ENCODE peak calls at places on chromosome 21, in nine cellular contexts. A is HCT116, V is adrenal gland, L is body of pancreas, J is ovary, S is heart left ventricle, E is uterus, G is tibial nerve, T is IMR-90. W is an unnamed sample. For H3K4me1, the result is how much of the 10 kb centered on the place peaks cover.

GRCh38 chr21:17795084-17796036 is 23.8 kb downstream of the C21orf91 start:
- DNase-seq in A (no peak), G (no peak), J (no peak), E (no peak), L (no peak), S (no peak), V (no peak), T (no peak), W (no peak)

GRCh38 chr21:41630249-41630648 is 122.3 kb upstream of the TMPRSS2 start:
- DNase-seq in L (no peak), J (no peak), V (no peak), E (peak), G (no peak), T (peak), S (no peak), A (peak), W (no peak)

GRCh38 chr21:15221799-15222386 is 157.1 kb upstream of the NRIP1 start:
- DNase-seq in E (no peak), T (peak), G (no peak), A (peak), V (peak), L (peak), J (no peak), S (peak), W (no peak)

GRCh38 chr21:38272215-38272614 is 15.4 kb downstream of the KCNJ15 start:
- DNase-seq in T (no peak), E (no peak), V (no peak), L (no peak), S (no peak), J (no peak), G (no peak), A (no peak), W (peak)

GRCh38 chr21:42570362-42570761 is 56.7 kb downstream of the SLC37A1 start:
- DNase-seq in S (peak), L (no peak), E (peak), J (no peak), V (peak), A (no peak), G (no peak), T (no peak), W (no peak)

GRCh38 chr21:41477641-41478318 is 30.2 kb downstream of the TMPRSS2 start:
- DNase-seq in J (no peak), V (no peak), A (no peak), S (no peak), E (no peak), T (no peak), L (peak), G (no peak), W (peak)

GRCh38 chr21:42041711-42042110 is 29.4 kb upstream of the UMODL1 start:
- DNase-seq in S (no peak), T (no peak), A (no peak), E (no peak), G (no peak), J (no peak), L (no peak), V (no peak), W (peak)

GRCh38 chr21:43631411-43632107 is 27.7 kb downstream of the HSF2BP start:
- DNase-seq in E (no peak), A (no peak), G (no peak), V (no peak), S (no peak), T (no peak), J (no peak), L (no peak), W (no peak)

GRCh38 chr21:39523398-39523797 is 71.6 kb downstream of the SH3BGR start:
- DNase-seq in A (no peak), T (no peak), G (no peak), S (peak), V (no peak), L (peak), E (no peak), J (no peak), W (no peak)

GRCh38 chr21:27713159-27714109 is 746.5 kb upstream of the ADAMTS5 start:
- DNase-seq in V (no peak), A (no peak), E (no peak), G (no peak), L (no peak), S (no peak), T (no peak), J (no peak), W (no peak)

GRCh38 chr21:42568834-42569731 is 55.4 kb downstream of the SLC37A1 start:
- DNase-seq in J (no peak), S (peak), T (no peak), G (no peak), E (peak), L (peak), V (peak), A (no peak), W (peak)

DNA sequence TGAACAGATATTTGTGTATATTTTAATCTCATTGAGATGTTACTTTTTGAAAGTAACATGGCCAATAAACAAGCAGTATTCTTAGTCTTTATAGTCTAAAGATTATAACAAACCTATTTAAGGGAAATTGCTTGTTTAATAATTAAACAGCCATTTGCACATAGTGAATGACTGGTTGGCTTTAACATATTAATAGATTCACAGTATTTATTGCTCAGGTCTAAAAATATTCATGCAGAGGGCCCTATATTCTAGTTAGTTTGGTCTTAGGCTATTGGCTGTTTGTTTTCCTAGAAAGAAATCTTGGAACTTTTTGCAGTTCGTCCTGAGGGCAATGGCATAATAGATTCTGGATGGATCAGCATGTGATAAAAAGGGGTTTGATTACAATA is 34.6 kb downstream of the BACH1 start:
- DNase-seq in T (no peak), A (no peak), V (no peak), S (no peak), J (no peak), L (no peak), E (no peak), G (no peak), W (no peak)
- H3K4me1 ChIP-seq in T (under half), A (under half), V (under half), S (under half), J (under half), L (under half), E (under half), G (under half), W (under half)

GRCh38 chr21:32768530-32768929 is 3.0 kb downstream of the PAXBP1 start:
- DNase-seq in V (no peak), A (no peak), L (no peak), E (no peak), S (no peak), G (no peak), J (no peak), T (peak), W (no peak)

DNA sequence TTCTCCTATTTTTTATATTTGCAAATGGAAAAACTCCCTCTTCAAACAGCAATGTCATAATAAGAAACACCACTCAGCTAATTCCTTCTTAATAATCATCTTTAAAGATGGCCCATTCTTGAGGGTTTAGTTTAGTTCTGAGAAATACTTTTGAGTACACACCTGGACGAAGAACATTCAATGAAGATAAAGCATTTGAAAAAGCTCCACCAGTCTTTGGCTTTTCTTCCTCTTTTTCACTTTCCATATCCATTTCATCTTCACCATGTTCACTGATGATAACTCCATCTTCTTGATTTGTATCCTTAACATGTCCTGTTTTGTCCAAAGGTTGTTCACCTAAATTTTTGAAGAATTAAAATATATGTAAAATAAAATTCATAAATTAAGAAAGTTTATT is 7.4 kb downstream of the PAXBP1 start:
- DNase-seq in V (no peak), A (no peak), J (no peak), L (no peak), T (no peak), E (no peak), S (no peak), G (no peak), W (no peak)
- TF ChIP-seq POLR2A in V (no peak), A (no peak), J (no peak), L (no peak), T (no peak), E (no peak), S (no peak), G (no peak), W (no peak)

DNA sequence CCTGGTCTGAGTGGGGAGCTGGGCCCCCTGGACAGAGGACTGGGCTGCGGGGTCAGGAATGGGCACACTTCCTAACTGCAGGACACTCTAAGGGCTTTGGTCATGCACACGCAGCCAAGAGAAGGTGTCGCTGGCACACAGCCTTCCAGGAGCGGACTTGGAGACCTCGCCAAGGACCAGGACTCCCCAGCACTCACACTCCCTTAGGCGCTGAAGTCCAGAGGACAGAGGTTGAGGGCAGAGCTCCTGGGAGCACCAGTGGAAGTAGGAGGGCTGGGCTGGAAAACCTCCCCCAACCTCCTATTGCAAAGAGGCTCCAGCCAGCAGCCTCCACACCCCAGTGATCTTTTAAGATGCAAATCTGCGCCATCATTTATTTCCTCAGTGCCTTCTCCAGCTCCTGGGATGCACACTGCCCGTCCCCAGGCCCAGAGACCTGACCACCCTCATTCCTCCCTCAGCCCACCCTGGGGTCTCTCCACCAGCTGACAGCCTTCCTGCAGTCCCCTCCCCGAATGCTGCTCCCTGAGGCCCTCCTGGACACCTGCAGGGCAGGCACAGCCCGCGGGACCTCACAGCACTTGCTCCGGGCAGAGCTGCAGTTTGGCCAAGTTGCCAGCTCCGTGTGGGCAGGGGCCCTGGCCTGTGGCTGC is 3.0 kb downstream of the TSPEAR start:
- DNase-seq in J (no peak), E (peak), A (no peak), T (no peak), V (no peak), S (peak), L (no peak), G (no peak), W (peak)
- H3K4me1 ChIP-seq in J (under half), E (under half), A (under half), T (under half), V (under half), S (under half), L (under half), G (under half), W (under half)

GRCh38 chr21:35963920-35964451 is 96.3 kb downstream of the SETD4 start:
- DNase-seq in L (no peak), G (no peak), S (no peak), T (peak), J (no peak), V (no peak), E (no peak), A (no peak), W (no peak)
- TF ChIP-seq POLR2A in L (no peak), G (no peak), S (no peak), T (no peak), J (no peak), V (no peak), E (no peak), A (peak), W (no peak)

DNA sequence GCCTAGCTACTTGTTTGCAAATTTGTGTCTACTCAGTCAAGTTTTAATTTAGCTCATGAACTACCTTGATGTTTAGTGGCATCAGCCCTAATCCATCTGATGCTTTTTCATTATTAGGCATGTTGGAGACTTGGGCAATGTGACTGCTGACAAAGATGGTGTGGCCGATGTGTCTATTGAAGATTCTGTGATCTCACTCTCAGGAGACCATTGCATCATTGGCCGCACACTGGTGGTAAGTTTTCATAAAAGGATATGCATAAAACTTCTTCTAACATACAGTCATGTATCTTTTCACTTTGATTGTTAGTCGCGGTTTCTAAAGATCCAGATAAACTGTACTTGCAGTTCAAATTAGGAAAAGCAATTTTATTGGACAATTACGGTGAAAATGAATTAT is 7.6 kb downstream of the SOD1 start:
- DNase-seq in T (no peak), J (no peak), S (no peak), V (no peak), L (no peak), G (no peak), E (no peak), A (no peak), W (no peak)
- H3K4me1 ChIP-seq in T (under half), J (under half), S (under half), V (half or more), L (under half), G (under half), E (under half), A (under half), W (half or more)

GRCh38 chr21:45293214-45293725 is 5.6 kb upstream of the POFUT2 start:
- DNase-seq in E (no peak), V (peak), T (no peak), A (no peak), L (no peak), J (peak), S (peak), G (peak), W (no peak)

GRCh38 chr21:45294509-45295291 is 7.0 kb upstream of the POFUT2 start:
- DNase-seq in T (peak), A (no peak), L (peak), E (peak), G (peak), V (peak), S (peak), J (peak), W (peak)

GRCh38 chr21:45292399-45293213 is 4.9 kb upstream of the POFUT2 start:
- DNase-seq in A (peak), J (peak), L (peak), G (peak), S (peak), T (peak), V (peak), E (peak), W (peak)

GRCh38 chr21:45295576-45296365 is 8.1 kb upstream of the POFUT2 start:
- DNase-seq in S (no peak), E (peak), J (peak), G (peak), V (peak), L (no peak), T (peak), A (no peak), W (no peak)

GRCh38 chr21:45293726-45294401 is 6.2 kb upstream of the POFUT2 start:
- DNase-seq in V (peak), L (no peak), G (peak), J (peak), A (no peak), T (no peak), S (peak), E (no peak), W (peak)
- TF ChIP-seq POLR2A in V (no peak), L (no peak), G (no peak), J (no peak), A (no peak), T (peak), S (no peak), E (no peak), W (no peak)

W was measured in spleen.